ENCODE peak calls at places on chromosomes 2 and 18, in eight cellular contexts. One of them, this sample, is unnamed.
A peak's percentile ranks its signal among the peaks of the same experiment; 100 is the strongest.

GRCh38 chr2:41414486-41415230 is 633.2 kb upstream of the PKDCC start:
- DNase-seq in iPS-NIHi11: peak; percentile 61
- DNase-seq in NB4: peak; percentile 59
- DNase-seq in stimulated activated CD4-positive, alpha-beta T cell treated with anti-CD3 and anti-CD28 coated beads, TNF-alpha, amount 100 ng/mL, for 1 hour: no peak
- DNase-seq in A172: peak; percentile 39
- DNase-seq in amniotic stem cell: peak; percentile 29
- DNase-seq in activated T-cell treated with anti-CD3 and anti-CD28 coated beads, Interleukin-2, amount 50 U/mL, for 72 hours: peak; percentile 5
- DNase-seq in endothelial cell: peak; percentile 52
- DNase-seq in this sample: peak; percentile 43

GRCh38 chr2:10984418-10985130 is 72.8 kb downstream of the KCNF1 start:
- DNase-seq in activated T-cell treated with anti-CD3 and anti-CD28 coated beads, Interleukin-2, amount 50 U/mL, for 72 hours: no peak
- DNase-seq in iPS-NIHi11: no peak
- DNase-seq in stimulated activated CD4-positive, alpha-beta T cell treated with anti-CD3 and anti-CD28 coated beads, TNF-alpha, amount 100 ng/mL, for 1 hour: no peak
- DNase-seq in A172: no peak
- DNase-seq in amniotic stem cell: no peak
- DNase-seq in endothelial cell: no peak
- DNase-seq in NB4: no peak
- DNase-seq in this sample: no peak

GRCh38 chr2:12710301-12710700 is 6.4 kb upstream of the TRIB2 start:
- DNase-seq in activated T-cell treated with anti-CD3 and anti-CD28 coated beads, Interleukin-2, amount 50 U/mL, for 72 hours: no peak
- DNase-seq in amniotic stem cell: no peak
- DNase-seq in endothelial cell: no peak
- DNase-seq in A172: no peak
- DNase-seq in stimulated activated CD4-positive, alpha-beta T cell treated with anti-CD3 and anti-CD28 coated beads, TNF-alpha, amount 100 ng/mL, for 1 hour: no peak
- DNase-seq in NB4: no peak
- DNase-seq in iPS-NIHi11: no peak
- DNase-seq in this sample: no peak

GRCh38 chr2:238471-239268 is 25.2 kb downstream of the SH3YL1 start:
- DNase-seq in NB4: no peak
- DNase-seq in A172: no peak
- DNase-seq in iPS-NIHi11: no peak
- DNase-seq in amniotic stem cell: no peak
- DNase-seq in stimulated activated CD4-positive, alpha-beta T cell treated with anti-CD3 and anti-CD28 coated beads, TNF-alpha, amount 100 ng/mL, for 1 hour: no peak
- DNase-seq in activated T-cell treated with anti-CD3 and anti-CD28 coated beads, Interleukin-2, amount 50 U/mL, for 72 hours: no peak
- DNase-seq in endothelial cell: no peak
- DNase-seq in this sample: no peak

GRCh38 chr2:162928356-162928755 is 89.8 kb upstream of the KCNH7 start:
- DNase-seq in endothelial cell: no peak
- DNase-seq in stimulated activated CD4-positive, alpha-beta T cell treated with anti-CD3 and anti-CD28 coated beads, TNF-alpha, amount 100 ng/mL, for 1 hour: no peak
- DNase-seq in iPS-NIHi11: no peak
- DNase-seq in amniotic stem cell: no peak
- DNase-seq in activated T-cell treated with anti-CD3 and anti-CD28 coated beads, Interleukin-2, amount 50 U/mL, for 72 hours: no peak
- DNase-seq in NB4: peak; percentile 75
- DNase-seq in A172: no peak
- DNase-seq in this sample: no peak

GRCh38 chr2:156116113-156116512 is 216.4 kb downstream of the NR4A2 start:
- DNase-seq in endothelial cell: no peak
- DNase-seq in iPS-NIHi11: no peak
- DNase-seq in activated T-cell treated with anti-CD3 and anti-CD28 coated beads, Interleukin-2, amount 50 U/mL, for 72 hours: no peak
- DNase-seq in amniotic stem cell: no peak
- DNase-seq in NB4: no peak
- DNase-seq in stimulated activated CD4-positive, alpha-beta T cell treated with anti-CD3 and anti-CD28 coated beads, TNF-alpha, amount 100 ng/mL, for 1 hour: no peak
- DNase-seq in A172: no peak
- DNase-seq in this sample: no peak

GRCh38 chr2:47072018-47072691 is 83.0 kb downstream of the STPG4 start:
- DNase-seq in amniotic stem cell: no peak
- DNase-seq in A172: peak; percentile 95
- DNase-seq in endothelial cell: no peak
- DNase-seq in iPS-NIHi11: no peak
- DNase-seq in stimulated activated CD4-positive, alpha-beta T cell treated with anti-CD3 and anti-CD28 coated beads, TNF-alpha, amount 100 ng/mL, for 1 hour: no peak
- DNase-seq in activated T-cell treated with anti-CD3 and anti-CD28 coated beads, Interleukin-2, amount 50 U/mL, for 72 hours: no peak
- DNase-seq in NB4: no peak
- DNase-seq in this sample: peak; percentile 60

GRCh38 chr18:32298289-32298688 is 108.5 kb downstream of the MEP1B start:
- DNase-seq in activated T-cell treated with anti-CD3 and anti-CD28 coated beads, Interleukin-2, amount 50 U/mL, for 72 hours: no peak
- DNase-seq in endothelial cell: no peak
- DNase-seq in A172: no peak
- DNase-seq in amniotic stem cell: no peak
- DNase-seq in stimulated activated CD4-positive, alpha-beta T cell treated with anti-CD3 and anti-CD28 coated beads, TNF-alpha, amount 100 ng/mL, for 1 hour: no peak
- DNase-seq in iPS-NIHi11: no peak
- DNase-seq in NB4: no peak
- DNase-seq in this sample: no peak

GRCh38 chr2:15354596-15355359 is 206.4 kb downstream of the NBAS start:
- DNase-seq in stimulated activated CD4-positive, alpha-beta T cell treated with anti-CD3 and anti-CD28 coated beads, TNF-alpha, amount 100 ng/mL, for 1 hour: no peak
- DNase-seq in iPS-NIHi11: no peak
- DNase-seq in amniotic stem cell: no peak
- DNase-seq in NB4: no peak
- DNase-seq in endothelial cell: no peak
- DNase-seq in A172: no peak
- DNase-seq in activated T-cell treated with anti-CD3 and anti-CD28 coated beads, Interleukin-2, amount 50 U/mL, for 72 hours: no peak
- DNase-seq in this sample: no peak

GRCh38 chr2:11809586-11810236 is 63.3 kb downstream of the LPIN1 start:
- DNase-seq in iPS-NIHi11: no peak
- DNase-seq in endothelial cell: no peak
- DNase-seq in NB4: no peak
- DNase-seq in A172: no peak
- DNase-seq in amniotic stem cell: no peak
- DNase-seq in activated T-cell treated with anti-CD3 and anti-CD28 coated beads, Interleukin-2, amount 50 U/mL, for 72 hours: no peak
- DNase-seq in stimulated activated CD4-positive, alpha-beta T cell treated with anti-CD3 and anti-CD28 coated beads, TNF-alpha, amount 100 ng/mL, for 1 hour: no peak
- DNase-seq in this sample: no peak

GRCh38 chr2:78780864-78781583 is 244.5 kb upstream of the REG3G start:
- DNase-seq in endothelial cell: no peak
- DNase-seq in A172: no peak
- DNase-seq in amniotic stem cell: no peak
- DNase-seq in activated T-cell treated with anti-CD3 and anti-CD28 coated beads, Interleukin-2, amount 50 U/mL, for 72 hours: no peak
- DNase-seq in NB4: no peak
- DNase-seq in iPS-NIHi11: no peak
- DNase-seq in stimulated activated CD4-positive, alpha-beta T cell treated with anti-CD3 and anti-CD28 coated beads, TNF-alpha, amount 100 ng/mL, for 1 hour: no peak
- DNase-seq in this sample: no peak

GRCh38 chr18:52657063-52657462 is 317.1 kb downstream of the DCC start:
- DNase-seq in A172: no peak
- DNase-seq in NB4: no peak
- DNase-seq in endothelial cell: no peak
- DNase-seq in stimulated activated CD4-positive, alpha-beta T cell treated with anti-CD3 and anti-CD28 coated beads, TNF-alpha, amount 100 ng/mL, for 1 hour: no peak
- DNase-seq in amniotic stem cell: no peak
- DNase-seq in iPS-NIHi11: no peak
- DNase-seq in activated T-cell treated with anti-CD3 and anti-CD28 coated beads, Interleukin-2, amount 50 U/mL, for 72 hours: no peak
- DNase-seq in this sample: peak; percentile 31